ENCODE peak calls at places on chromosome 10, in ten cellular contexts. R is endothelial cell of umbilical vein, I is esophagus muscularis mucosa, Z is neuronal stem cell, G is MM.1S, L is SJSA1, W is prostate gland, T is K562, H is colonic mucosa, Y is esophagus squamous epithelium. X is an unnamed sample. For H3K4me1, the result is how much of the 10 kb centered on the place peaks cover.

GRCh38 chr10:25028711-25029110 is 12.3 kb downstream of the THNSL1 start:
- DNase-seq in R (no peak), I (no peak), Z (no peak), G (no peak), L (no peak), W (no peak), T (no peak), H (no peak), Y (no peak), X (no peak)

GRCh38 chr10:44253769-44254462 is 131.0 kb downstream of the CXCL12 start:
- DNase-seq in R (no peak), I (peak), Z (no peak), G (no peak), L (no peak), W (peak), T (no peak), H (no peak), Y (no peak), X (peak)

GRCh38 chr10:34444223-34445183 is 370.6 kb downstream of the PARD3 start:
- DNase-seq in R (no peak), I (no peak), Z (no peak), G (no peak), L (no peak), W (no peak), T (no peak), H (no peak), Y (no peak), X (no peak)

GRCh38 chr10:44857363-44858016 is 53.6 kb upstream of the TMEM72 start:
- DNase-seq in R (peak), I (no peak), Z (peak), G (peak), L (peak), W (no peak), T (peak), H (peak), Y (no peak), X (no peak)

GRCh38 chr10:31765546-31765945 is 163.1 kb downstream of the ARHGAP12 start:
- DNase-seq in R (no peak), I (no peak), Z (no peak), G (no peak), L (no peak), W (no peak), T (no peak), H (no peak), Y (no peak), X (no peak)

GRCh38 chr10:125849448-125849847 is 26.1 kb downstream of the BCCIP start:
- DNase-seq in R (no peak), I (peak), Z (no peak), G (no peak), L (no peak), W (no peak), T (no peak), H (no peak), Y (no peak), X (no peak)

GRCh38 chr10:3749597-3750351 is 35.2 kb downstream of the KLF6 start:
- DNase-seq in R (no peak), I (peak), Z (no peak), G (no peak), L (no peak), W (peak), T (no peak), H (no peak), Y (no peak), X (no peak)

GRCh38 chr10:129888784-129889616 is 75.1 kb downstream of the EBF3 start:
- DNase-seq in R (peak), I (no peak), Z (peak), G (no peak), L (no peak), W (no peak), T (peak), H (peak), Y (no peak), X (peak)

GRCh38 chr10:11363497-11363896 is 248.0 kb downstream of the USP6NL start:
- DNase-seq in R (no peak), I (no peak), Z (no peak), G (no peak), L (no peak), W (no peak), T (no peak), H (no peak), Y (no peak), X (no peak)

GRCh38 chr10:77582710-77583115 is 54.9 kb downstream of the KCNMA1 start:
- DNase-seq in R (no peak), I (no peak), Z (no peak), G (no peak), L (peak), W (no peak), T (peak), H (no peak), Y (no peak), X (no peak)

GRCh38 chr10:5945561-5946418 is 31.6 kb downstream of the IL15RA start:
- DNase-seq in R (peak), I (no peak), Z (no peak), G (no peak), L (peak), W (peak), T (no peak), H (peak), Y (no peak), X (peak)

GRCh38 chr10:5943536-5943935 is 33.8 kb downstream of the IL15RA start:
- DNase-seq in R (peak), I (no peak), Z (no peak), G (no peak), L (no peak), W (no peak), T (no peak), H (no peak), Y (no peak), X (peak)

GRCh38 chr10:5945203-5945534 is 32.2 kb downstream of the IL15RA start:
- DNase-seq in R (no peak), I (no peak), Z (no peak), G (no peak), L (no peak), W (no peak), T (no peak), H (no peak), Y (no peak), X (no peak)

GRCh38 chr10:5942471-5942870 is 34.9 kb downstream of the IL15RA start:
- DNase-seq in R (peak), I (no peak), Z (no peak), G (no peak), L (no peak), W (no peak), T (no peak), H (peak), Y (no peak), X (peak)

GRCh38 chr10:5944389-5945202 is 32.7 kb downstream of the IL15RA start:
- DNase-seq in R (peak), I (no peak), Z (no peak), G (no peak), L (peak), W (peak), T (no peak), H (peak), Y (no peak), X (no peak)
- H3K4me1 ChIP-seq in R (under half), I (under half), Z (under half), G (under half), L (under half), W (under half), T (under half), H (under half), Y (under half), X (under half)

GRCh38 chr10:102342958-102343357 is 52.5 kb upstream of the NFKB2 start:
- DNase-seq in R (peak), I (no peak), Z (no peak), G (no peak), L (peak), W (no peak), T (no peak), H (no peak), Y (no peak), X (no peak)
- H3K4me3 ChIP-seq in R (no peak), I (no peak), Z (no peak), G (no peak), L (no peak), W (no peak), T (no peak), H (no peak), Y (no peak), X (no peak)

GRCh38 chr10:60271319-60272040 is 118.2 kb downstream of the ANK3 start:
- DNase-seq in R (no peak), I (no peak), Z (no peak), G (no peak), L (no peak), W (no peak), T (no peak), H (no peak), Y (no peak), X (no peak)

GRCh38 chr10:60267802-60268201 is 121.9 kb downstream of the ANK3 start:
- DNase-seq in R (no peak), I (no peak), Z (no peak), G (no peak), L (no peak), W (no peak), T (no peak), H (no peak), Y (no peak), X (no peak)

GRCh38 chr10:60266513-60266912 is 123.2 kb downstream of the ANK3 start:
- DNase-seq in R (no peak), I (no peak), Z (no peak), G (peak), L (no peak), W (no peak), T (no peak), H (no peak), Y (no peak), X (no peak)

GRCh38 chr10:60270426-60270825 is 119.2 kb downstream of the ANK3 start:
- DNase-seq in R (no peak), I (no peak), Z (no peak), G (no peak), L (no peak), W (no peak), T (no peak), H (no peak), Y (no peak), X (no peak)
- H3K4me1 ChIP-seq in R (under half), I (under half), Z (under half), G (under half), L (under half), W (under half), T (under half), H (under half), Y (under half), X (under half)

DNA sequence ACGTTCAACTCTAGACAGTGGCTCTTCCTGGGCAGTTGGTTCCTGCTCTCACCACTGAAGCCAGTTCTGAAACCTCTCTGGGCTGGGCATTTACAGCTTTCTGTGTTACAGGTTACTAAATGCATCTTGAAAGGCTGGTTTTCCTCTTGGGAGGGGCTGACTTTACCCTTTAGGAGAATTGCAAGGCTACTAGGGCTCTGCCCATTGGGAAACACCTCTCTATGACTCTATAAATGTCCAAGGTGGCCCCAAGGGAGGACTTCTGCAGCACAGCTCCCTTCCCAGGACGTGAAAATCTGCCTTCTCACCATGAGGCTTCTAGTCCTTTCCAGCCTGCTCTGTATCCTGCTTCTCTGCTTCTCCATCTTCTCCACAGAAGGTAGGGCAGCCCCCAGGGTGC is at the start of gene GPR15LG:
- DNase-seq in R (no peak), I (peak), Z (no peak), G (no peak), L (no peak), W (no peak), T (no peak), H (peak), Y (no peak), X (no peak)
- H3K4me3 ChIP-seq in R (no peak), I (no peak), Z (no peak), G (no peak), L (no peak), W (no peak), T (no peak), H (peak), Y (peak), X (no peak)

GRCh38 chr10:62046522-62047239 is 145.2 kb downstream of the ARID5B start:
- DNase-seq in R (peak), I (no peak), Z (no peak), G (peak), L (peak), W (no peak), T (no peak), H (no peak), Y (no peak), X (no peak)
- H3K4me1 ChIP-seq in R (half or more), I (under half), Z (under half), G (half or more), L (half or more), W (under half), T (under half), H (under half), Y (half or more), X (under half)

GRCh38 chr10:74831518-74832120 is 5.2 kb downstream of the KAT6B start:
- DNase-seq in R (no peak), I (no peak), Z (no peak), G (no peak), L (no peak), W (no peak), T (no peak), H (no peak), Y (no peak), X (no peak)
- H3K4me3 ChIP-seq in R (no peak), I (no peak), Z (no peak), G (no peak), L (no peak), W (no peak), T (no peak), H (no peak), Y (no peak), X (no peak)

GRCh38 chr10:102650655-102651454 is 6.6 kb downstream of the TRIM8 start:
- DNase-seq in R (no peak), I (no peak), Z (no peak), G (peak), L (no peak), W (no peak), T (no peak), H (no peak), Y (no peak), X (peak)
- H3K4me1 ChIP-seq in R (under half), I (half or more), Z (half or more), G (half or more), L (under half), W (under half), T (half or more), H (under half), Y (half or more), X (half or more)

X was measured in left lung.